ENCODE peak calls at places on chromosomes 6 and 20, in seven cellular contexts. One of them, this sample, is unnamed.

GRCh38 chr6:12767016-12767415 is 50.4 kb downstream of the PHACTR1 start:
- DNase-seq in gastrocnemius medialis: no peak
- DNase-seq in hepatocyte: no peak
- DNase-seq in cardiac fibroblast: no peak
- DNase-seq in kidney: no peak
- DNase-seq in choroid plexus epithelial cell: no peak
- DNase-seq in MCF 10A: no peak
- DNase-seq in this sample: no peak

GRCh38 chr6:33822575-33823395 is 19.0 kb upstream of the MLN start:
- DNase-seq in gastrocnemius medialis: no peak
- DNase-seq in hepatocyte: no peak
- DNase-seq in cardiac fibroblast: peak; percentile 14
- DNase-seq in kidney: peak; percentile 62
- DNase-seq in choroid plexus epithelial cell: peak; percentile 29
- DNase-seq in MCF 10A: peak; percentile 51
- DNase-seq in this sample: no peak

GRCh38 chr6:56292505-56293181 is 45.3 kb upstream of the COL21A1 start:
- DNase-seq in gastrocnemius medialis: peak; percentile 4
- DNase-seq in hepatocyte: peak; percentile 76
- DNase-seq in cardiac fibroblast: peak; percentile 86
- DNase-seq in kidney: no peak
- DNase-seq in choroid plexus epithelial cell: peak; percentile 89
- DNase-seq in MCF 10A: peak; percentile 71
- DNase-seq in this sample: no peak

GRCh38 chr6:25619222-25619621 is 32.8 kb upstream of the SCGN start:
- DNase-seq in gastrocnemius medialis: no peak
- DNase-seq in hepatocyte: no peak
- DNase-seq in cardiac fibroblast: no peak
- DNase-seq in kidney: no peak
- DNase-seq in choroid plexus epithelial cell: no peak
- DNase-seq in MCF 10A: no peak
- DNase-seq in this sample: no peak

GRCh38 chr6:37807656-37808055 is 11.9 kb upstream of the ZFAND3 start:
- DNase-seq in gastrocnemius medialis: no peak
- DNase-seq in hepatocyte: no peak
- DNase-seq in cardiac fibroblast: no peak
- DNase-seq in kidney: peak; percentile 76
- DNase-seq in choroid plexus epithelial cell: no peak
- DNase-seq in MCF 10A: no peak
- DNase-seq in this sample: no peak

GRCh38 chr6:24926192-24926591 is 9.6 kb downstream of the RIPOR2 start:
- DNase-seq in gastrocnemius medialis: no peak
- DNase-seq in hepatocyte: no peak
- DNase-seq in cardiac fibroblast: no peak
- DNase-seq in kidney: no peak
- DNase-seq in choroid plexus epithelial cell: no peak
- DNase-seq in MCF 10A: no peak
- DNase-seq in this sample: no peak

GRCh38 chr6:147667082-147667481 is 158.6 kb downstream of the SAMD5 start:
- DNase-seq in gastrocnemius medialis: no peak
- DNase-seq in hepatocyte: no peak
- DNase-seq in cardiac fibroblast: no peak
- DNase-seq in kidney: no peak
- DNase-seq in choroid plexus epithelial cell: no peak
- DNase-seq in MCF 10A: no peak
- DNase-seq in this sample: no peak

GRCh38 chr20:10671850-10672578 is 1.8 kb downstream of the JAG1 start:
- DNase-seq in gastrocnemius medialis: peak; percentile 48
- DNase-seq in hepatocyte: peak; percentile 76
- DNase-seq in cardiac fibroblast: no peak
- DNase-seq in kidney: peak; percentile 93
- DNase-seq in choroid plexus epithelial cell: peak; percentile 73
- DNase-seq in MCF 10A: peak; percentile 85
- DNase-seq in this sample: no peak

GRCh38 chr20:19473894-19474293 is 261.5 kb downstream of the SLC24A3 start:
- DNase-seq in gastrocnemius medialis: no peak
- DNase-seq in hepatocyte: no peak
- DNase-seq in cardiac fibroblast: no peak
- DNase-seq in kidney: no peak
- DNase-seq in choroid plexus epithelial cell: no peak
- DNase-seq in MCF 10A: no peak
- DNase-seq in this sample: no peak

GRCh38 chr20:59295531-59295930 is 4.9 kb upstream of the EDN3 start:
- DNase-seq in gastrocnemius medialis: no peak
- DNase-seq in hepatocyte: no peak
- DNase-seq in cardiac fibroblast: no peak
- DNase-seq in kidney: no peak
- DNase-seq in choroid plexus epithelial cell: no peak
- DNase-seq in MCF 10A: no peak
- DNase-seq in this sample: no peak

GRCh38 chr6:81451787-81452186 is 300.7 kb downstream of the TENT5A start:
- DNase-seq in gastrocnemius medialis: no peak
- DNase-seq in hepatocyte: peak; percentile 70
- DNase-seq in cardiac fibroblast: peak; percentile 81
- DNase-seq in kidney: no peak
- DNase-seq in choroid plexus epithelial cell: peak; percentile 86
- DNase-seq in MCF 10A: peak; percentile 84
- DNase-seq in this sample: no peak

GRCh38 chr6:106617857-106618256 is 11.4 kb downstream of the RTN4IP1 start:
- DNase-seq in gastrocnemius medialis: no peak
- DNase-seq in hepatocyte: no peak
- DNase-seq in cardiac fibroblast: no peak
- DNase-seq in kidney: no peak
- DNase-seq in choroid plexus epithelial cell: no peak
- DNase-seq in MCF 10A: no peak
- DNase-seq in this sample: no peak

GRCh38 chr6:135372758-135373157 is 124.8 kb downstream of the AHI1 start:
- DNase-seq in gastrocnemius medialis: no peak
- DNase-seq in hepatocyte: no peak
- DNase-seq in cardiac fibroblast: no peak
- DNase-seq in kidney: no peak
- DNase-seq in choroid plexus epithelial cell: peak; percentile 36
- DNase-seq in MCF 10A: no peak
- DNase-seq in this sample: no peak

GRCh38 chr20:23613676-23614075 is 8.0 kb upstream of the CST9 start:
- DNase-seq in gastrocnemius medialis: no peak
- DNase-seq in hepatocyte: no peak
- DNase-seq in cardiac fibroblast: peak; percentile 63
- DNase-seq in kidney: peak; percentile 82
- DNase-seq in choroid plexus epithelial cell: no peak
- DNase-seq in MCF 10A: no peak
- DNase-seq in this sample: no peak

GRCh38 chr6:161101517-161101916 is 109.9 kb downstream of the MAP3K4 start:
- DNase-seq in gastrocnemius medialis: no peak
- DNase-seq in hepatocyte: peak; percentile 14
- DNase-seq in cardiac fibroblast: no peak
- DNase-seq in kidney: no peak
- DNase-seq in choroid plexus epithelial cell: peak; percentile 29
- DNase-seq in MCF 10A: no peak
- DNase-seq in this sample: no peak

GRCh38 chr6:161103475-161103874 is 111.9 kb downstream of the MAP3K4 start:
- DNase-seq in gastrocnemius medialis: no peak
- DNase-seq in hepatocyte: no peak
- DNase-seq in cardiac fibroblast: no peak
- DNase-seq in kidney: no peak
- DNase-seq in choroid plexus epithelial cell: no peak
- DNase-seq in MCF 10A: no peak
- DNase-seq in this sample: no peak

GRCh38 chr6:161104966-161105365 is 113.4 kb downstream of the MAP3K4 start:
- DNase-seq in gastrocnemius medialis: no peak
- DNase-seq in hepatocyte: no peak
- DNase-seq in cardiac fibroblast: peak; percentile 29
- DNase-seq in kidney: no peak
- DNase-seq in choroid plexus epithelial cell: peak; percentile 57
- DNase-seq in MCF 10A: no peak
- DNase-seq in this sample: no peak

GRCh38 chr6:161095916-161096315 is 104.3 kb downstream of the MAP3K4 start:
- DNase-seq in gastrocnemius medialis: no peak
- DNase-seq in hepatocyte: no peak
- DNase-seq in cardiac fibroblast: no peak
- DNase-seq in kidney: no peak
- DNase-seq in choroid plexus epithelial cell: no peak
- DNase-seq in MCF 10A: no peak
- DNase-seq in this sample: no peak

DNA sequence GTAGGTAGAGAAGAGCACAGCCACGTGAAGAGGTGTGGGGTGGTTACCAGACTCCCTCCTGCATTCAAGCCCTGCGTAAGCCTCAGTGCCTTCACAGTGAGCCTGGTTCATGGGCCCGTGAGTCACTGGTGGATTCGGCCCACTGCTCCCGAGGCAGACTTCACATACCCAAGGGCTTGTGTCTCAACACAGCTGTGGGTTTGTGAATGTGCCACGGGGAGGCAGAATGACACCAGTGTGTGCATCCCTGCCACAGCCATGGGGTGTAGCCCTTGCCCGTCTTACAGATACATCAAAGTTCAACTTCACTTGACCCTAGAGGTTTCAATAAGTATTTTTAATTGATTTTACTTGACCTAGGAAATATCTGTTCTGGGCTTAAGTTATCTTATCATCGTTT is 108.5 kb downstream of the MAP3K4 start:
- DNase-seq in gastrocnemius medialis: no peak
- DNase-seq in hepatocyte: peak; percentile 10
- DNase-seq in cardiac fibroblast: no peak
- DNase-seq in kidney: no peak
- DNase-seq in choroid plexus epithelial cell: no peak
- DNase-seq in MCF 10A: no peak
- DNase-seq in this sample: no peak
- TF ChIP-seq CTCF in gastrocnemius medialis: no peak
- TF ChIP-seq CTCF in hepatocyte: peak; percentile 17
- TF ChIP-seq CTCF in cardiac fibroblast: no peak
- TF ChIP-seq CTCF in kidney: no peak
- TF ChIP-seq CTCF in choroid plexus epithelial cell: no peak
- TF ChIP-seq CTCF in MCF 10A: no peak
- TF ChIP-seq CTCF in this sample: no peak

DNA sequence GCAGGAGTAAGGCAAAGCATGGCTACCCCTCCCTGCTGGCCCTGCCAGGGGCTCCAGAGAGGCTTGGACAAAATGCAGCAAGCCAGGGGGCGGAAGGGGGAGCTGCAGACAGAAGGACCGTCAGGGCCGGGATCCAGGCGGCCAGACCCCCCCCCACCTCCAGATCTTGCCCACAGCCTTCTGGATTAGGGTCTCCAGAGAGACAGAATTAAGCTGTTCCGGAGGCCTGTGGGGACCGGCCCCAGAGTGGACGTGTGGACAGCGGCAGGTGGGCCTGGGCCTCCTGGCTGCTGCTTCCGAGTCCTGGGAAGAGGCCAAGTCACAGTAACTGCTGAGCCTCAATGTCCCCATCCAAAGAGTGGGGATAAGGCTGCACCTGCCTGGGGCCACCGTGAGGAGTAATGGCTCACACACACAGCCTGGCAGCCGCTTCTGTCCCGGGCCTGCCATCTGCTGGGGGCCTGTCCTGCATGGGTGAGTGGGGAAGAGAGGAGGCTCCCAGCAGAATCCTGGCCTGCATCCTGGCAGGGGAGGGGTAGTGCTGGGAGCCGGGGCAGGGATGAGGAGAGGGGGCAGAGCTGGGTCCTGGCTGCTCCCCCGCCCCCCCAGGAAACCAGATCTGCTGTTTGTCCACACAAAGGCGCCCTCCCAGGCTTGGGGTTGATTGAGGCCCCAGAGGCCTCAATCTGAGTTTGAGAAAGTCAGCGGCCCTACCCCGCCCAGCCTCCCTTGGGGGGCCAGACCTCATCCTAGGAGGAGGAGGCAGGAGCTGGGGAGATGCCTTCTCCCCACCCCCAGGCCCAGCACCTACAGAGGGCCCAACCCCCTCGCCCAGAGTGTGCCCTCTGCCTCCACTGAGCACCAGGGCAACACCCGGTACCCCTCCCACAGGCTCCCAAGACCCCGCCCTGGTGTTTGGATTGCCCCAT is 3.9 kb downstream of the LAMA5 start:
- DNase-seq in gastrocnemius medialis: no peak
- DNase-seq in hepatocyte: peak; percentile 66
- DNase-seq in cardiac fibroblast: no peak
- DNase-seq in kidney: peak; percentile 74
- DNase-seq in choroid plexus epithelial cell: no peak
- DNase-seq in MCF 10A: peak; percentile 42
- DNase-seq in this sample: no peak
- TF ChIP-seq CTCF in gastrocnemius medialis: no peak
- TF ChIP-seq CTCF in hepatocyte: peak; percentile 26
- TF ChIP-seq CTCF in cardiac fibroblast: no peak
- TF ChIP-seq CTCF in kidney: no peak
- TF ChIP-seq CTCF in choroid plexus epithelial cell: no peak
- TF ChIP-seq CTCF in MCF 10A: peak; percentile 20
- TF ChIP-seq CTCF in this sample: no peak

DNA sequence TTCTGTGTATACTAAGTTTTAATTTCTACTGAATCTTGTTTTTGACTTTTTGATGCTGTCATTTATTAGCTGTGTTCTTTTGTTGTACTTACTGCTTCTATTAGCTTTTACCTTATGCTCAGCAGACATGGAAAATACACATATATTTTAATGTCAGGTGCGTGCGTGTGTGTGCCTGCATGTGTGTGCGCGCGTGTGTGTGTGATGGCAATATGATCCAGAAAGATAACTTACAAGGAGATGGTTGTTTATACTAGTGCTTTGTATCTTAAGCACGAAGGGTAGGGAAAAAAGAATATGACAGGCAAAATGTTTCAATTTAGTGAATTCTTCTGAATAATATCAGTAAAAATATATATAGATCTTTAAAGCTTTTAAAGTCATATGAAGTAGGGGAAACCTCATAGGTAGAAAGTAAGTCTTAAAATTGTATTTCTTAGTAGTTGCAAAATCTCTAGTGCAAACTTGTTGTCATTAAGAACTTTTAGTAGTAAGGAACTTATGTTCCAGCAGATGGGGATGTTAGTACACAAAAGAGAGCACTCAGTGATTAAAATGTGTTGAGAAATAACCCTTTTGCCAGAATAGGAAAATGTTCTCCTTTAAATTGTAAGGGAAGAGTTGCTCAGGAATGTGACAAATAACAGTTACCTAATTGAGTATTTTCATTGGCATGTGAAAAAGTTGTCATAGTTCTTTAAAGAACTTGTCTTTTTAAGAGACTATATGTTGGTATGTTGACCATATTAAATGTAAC is 13.2 kb downstream of the QKI start:
- DNase-seq in gastrocnemius medialis: no peak
- DNase-seq in hepatocyte: peak; percentile 53
- DNase-seq in cardiac fibroblast: peak; percentile 89
- DNase-seq in kidney: no peak
- DNase-seq in choroid plexus epithelial cell: peak; percentile 92
- DNase-seq in MCF 10A: peak; percentile 81
- DNase-seq in this sample: no peak
- TF ChIP-seq CTCF in gastrocnemius medialis: peak; percentile 33
- TF ChIP-seq CTCF in hepatocyte: peak; percentile 58
- TF ChIP-seq CTCF in cardiac fibroblast: peak; percentile 38
- TF ChIP-seq CTCF in kidney: no peak
- TF ChIP-seq CTCF in choroid plexus epithelial cell: peak; percentile 50
- TF ChIP-seq CTCF in MCF 10A: peak; percentile 50
- TF ChIP-seq CTCF in this sample: peak; percentile 53

DNA sequence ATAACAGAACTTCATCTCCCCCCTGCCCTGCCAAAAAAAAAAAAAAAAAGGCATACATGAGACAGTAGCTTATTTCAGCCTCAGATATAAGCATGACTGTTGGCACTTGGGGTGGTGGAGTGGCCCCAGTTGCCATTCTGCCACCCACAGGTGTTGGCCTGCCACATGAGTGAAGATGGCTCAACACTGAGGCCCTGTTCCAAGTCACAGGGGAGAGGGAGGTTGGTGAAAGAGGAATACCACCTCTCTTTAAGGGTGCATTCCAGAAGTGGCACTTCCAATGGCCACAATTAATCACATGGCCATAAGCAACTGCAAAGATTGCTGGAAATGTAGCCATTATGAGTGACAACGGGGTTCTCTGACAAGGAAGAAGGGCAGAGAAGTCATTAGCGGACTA is 61.9 kb upstream of the JARID2 start:
- DNase-seq in gastrocnemius medialis: no peak
- DNase-seq in hepatocyte: no peak
- DNase-seq in cardiac fibroblast: no peak
- DNase-seq in kidney: no peak
- DNase-seq in choroid plexus epithelial cell: no peak
- DNase-seq in MCF 10A: no peak
- DNase-seq in this sample: no peak
- TF ChIP-seq CTCF in gastrocnemius medialis: no peak
- TF ChIP-seq CTCF in hepatocyte: no peak
- TF ChIP-seq CTCF in cardiac fibroblast: no peak
- TF ChIP-seq CTCF in kidney: no peak
- TF ChIP-seq CTCF in choroid plexus epithelial cell: no peak
- TF ChIP-seq CTCF in MCF 10A: no peak
- TF ChIP-seq CTCF in this sample: no peak